ENCODE peak calls at places on chromosome 15, in ten cellular contexts. One of them, this sample, is unnamed.

GRCh38 chr15:81504170-81504905 is 130.3 kb upstream of the TMC3 start:
- DNase-seq in psoas muscle: no peak
- DNase-seq in CD4-positive, alpha-beta memory T cell: no peak
- DNase-seq in esophagus squamous epithelium: no peak
- DNase-seq in uterus: no peak
- DNase-seq in tibial nerve: no peak
- DNase-seq in GM23338: no peak
- DNase-seq in tibial artery: no peak
- DNase-seq in stomach: no peak
- DNase-seq in CD8-positive, alpha-beta memory T cell: no peak
- DNase-seq in this sample: no peak

GRCh38 chr15:39332846-39333245 is 248.0 kb upstream of the THBS1 start:
- DNase-seq in tibial nerve: no peak
- DNase-seq in stomach: no peak
- DNase-seq in GM23338: no peak
- DNase-seq in psoas muscle: no peak
- DNase-seq in uterus: no peak
- DNase-seq in tibial artery: no peak
- DNase-seq in CD8-positive, alpha-beta memory T cell: no peak
- DNase-seq in CD4-positive, alpha-beta memory T cell: no peak
- DNase-seq in esophagus squamous epithelium: no peak
- DNase-seq in this sample: no peak

GRCh38 chr15:84856731-84857417 is 27.6 kb upstream of the SLC28A1 start:
- DNase-seq in tibial artery: no peak
- DNase-seq in CD4-positive, alpha-beta memory T cell: no peak
- DNase-seq in GM23338: no peak
- DNase-seq in uterus: no peak
- DNase-seq in stomach: no peak
- DNase-seq in CD8-positive, alpha-beta memory T cell: no peak
- DNase-seq in psoas muscle: peak; percentile 77
- DNase-seq in tibial nerve: no peak
- DNase-seq in esophagus squamous epithelium: no peak
- DNase-seq in this sample: no peak

GRCh38 chr15:94844533-94845390 is 613.4 kb downstream of the MCTP2 start:
- DNase-seq in CD4-positive, alpha-beta memory T cell: no peak
- DNase-seq in esophagus squamous epithelium: no peak
- DNase-seq in GM23338: peak; percentile 70
- DNase-seq in tibial artery: peak; percentile 40
- DNase-seq in stomach: peak; percentile 82
- DNase-seq in tibial nerve: peak; percentile 41
- DNase-seq in CD8-positive, alpha-beta memory T cell: no peak
- DNase-seq in psoas muscle: peak; percentile 80
- DNase-seq in uterus: peak; percentile 68
- DNase-seq in this sample: peak; percentile 0

GRCh38 chr15:83602021-83602420 is 51.9 kb upstream of the ADAMTSL3 start:
- DNase-seq in psoas muscle: no peak
- DNase-seq in GM23338: no peak
- DNase-seq in uterus: no peak
- DNase-seq in CD8-positive, alpha-beta memory T cell: no peak
- DNase-seq in tibial nerve: no peak
- DNase-seq in esophagus squamous epithelium: no peak
- DNase-seq in CD4-positive, alpha-beta memory T cell: no peak
- DNase-seq in tibial artery: no peak
- DNase-seq in stomach: no peak
- DNase-seq in this sample: no peak

GRCh38 chr15:99446565-99447496 is 119.0 kb upstream of the MEF2A start:
- DNase-seq in tibial artery: no peak
- DNase-seq in uterus: no peak
- DNase-seq in stomach: peak; percentile 23
- DNase-seq in CD8-positive, alpha-beta memory T cell: no peak
- DNase-seq in CD4-positive, alpha-beta memory T cell: no peak
- DNase-seq in tibial nerve: no peak
- DNase-seq in GM23338: no peak
- DNase-seq in esophagus squamous epithelium: no peak
- DNase-seq in psoas muscle: no peak
- DNase-seq in this sample: no peak

GRCh38 chr15:53569756-53570480 is 189.5 kb downstream of the WDR72 start:
- DNase-seq in psoas muscle: no peak
- DNase-seq in uterus: no peak
- DNase-seq in GM23338: no peak
- DNase-seq in stomach: no peak
- DNase-seq in esophagus squamous epithelium: no peak
- DNase-seq in CD8-positive, alpha-beta memory T cell: no peak
- DNase-seq in tibial nerve: no peak
- DNase-seq in CD4-positive, alpha-beta memory T cell: no peak
- DNase-seq in tibial artery: no peak
- DNase-seq in this sample: no peak

GRCh38 chr15:65194826-65195541 is 9.8 kb upstream of the CLPX start:
- DNase-seq in esophagus squamous epithelium: no peak
- DNase-seq in uterus: peak; percentile 51
- DNase-seq in CD8-positive, alpha-beta memory T cell: no peak
- DNase-seq in stomach: no peak
- DNase-seq in tibial nerve: no peak
- DNase-seq in GM23338: peak; percentile 27
- DNase-seq in CD4-positive, alpha-beta memory T cell: no peak
- DNase-seq in psoas muscle: peak; percentile 62
- DNase-seq in tibial artery: peak; percentile 44
- DNase-seq in this sample: no peak

GRCh38 chr15:54101664-54102270 is 123.5 kb downstream of the UNC13C start:
- DNase-seq in CD4-positive, alpha-beta memory T cell: no peak
- DNase-seq in GM23338: no peak
- DNase-seq in uterus: no peak
- DNase-seq in tibial nerve: no peak
- DNase-seq in tibial artery: no peak
- DNase-seq in psoas muscle: no peak
- DNase-seq in CD8-positive, alpha-beta memory T cell: no peak
- DNase-seq in stomach: no peak
- DNase-seq in esophagus squamous epithelium: no peak
- DNase-seq in this sample: no peak

GRCh38 chr15:56052389-56053045 is 59.1 kb upstream of the NEDD4 start:
- DNase-seq in stomach: no peak
- DNase-seq in CD8-positive, alpha-beta memory T cell: peak; percentile 40
- DNase-seq in tibial artery: no peak
- DNase-seq in psoas muscle: no peak
- DNase-seq in esophagus squamous epithelium: no peak
- DNase-seq in tibial nerve: no peak
- DNase-seq in GM23338: peak; percentile 76
- DNase-seq in uterus: peak; percentile 31
- DNase-seq in CD4-positive, alpha-beta memory T cell: peak; percentile 44
- DNase-seq in this sample: peak; percentile 58

GRCh38 chr15:86624261-86625036 is 544.8 kb downstream of the AGBL1 start:
- DNase-seq in CD8-positive, alpha-beta memory T cell: peak; percentile 40
- DNase-seq in tibial nerve: no peak
- DNase-seq in GM23338: peak; percentile 86
- DNase-seq in tibial artery: peak; percentile 29
- DNase-seq in CD4-positive, alpha-beta memory T cell: peak; percentile 47
- DNase-seq in stomach: no peak
- DNase-seq in uterus: peak; percentile 15
- DNase-seq in esophagus squamous epithelium: peak; percentile 3
- DNase-seq in psoas muscle: peak; percentile 95
- DNase-seq in this sample: peak; percentile 32

GRCh38 chr15:69583627-69584026 is 131.0 kb downstream of the RPLP1 start:
- DNase-seq in CD8-positive, alpha-beta memory T cell: no peak
- DNase-seq in uterus: no peak
- DNase-seq in esophagus squamous epithelium: no peak
- DNase-seq in CD4-positive, alpha-beta memory T cell: no peak
- DNase-seq in stomach: no peak
- DNase-seq in psoas muscle: no peak
- DNase-seq in tibial nerve: no peak
- DNase-seq in tibial artery: no peak
- DNase-seq in GM23338: no peak
- DNase-seq in this sample: no peak
- H3K4me1 ChIP-seq in CD8-positive, alpha-beta memory T cell: no peaks in the 10 kb centered on the region
- H3K4me1 ChIP-seq in uterus: no peaks in the 10 kb centered on the region
- H3K4me1 ChIP-seq in esophagus squamous epithelium: no peaks in the 10 kb centered on the region
- H3K4me1 ChIP-seq in CD4-positive, alpha-beta memory T cell: no peaks in the 10 kb centered on the region
- H3K4me1 ChIP-seq in stomach: no peaks in the 10 kb centered on the region
- H3K4me1 ChIP-seq in psoas muscle: no peaks in the 10 kb centered on the region
- H3K4me1 ChIP-seq in tibial nerve: no peaks in the 10 kb centered on the region
- H3K4me1 ChIP-seq in tibial artery: peaks cover 9% of the 10 kb centered on the region
- H3K4me1 ChIP-seq in GM23338: no peaks in the 10 kb centered on the region
- H3K4me1 ChIP-seq in this sample: no peaks in the 10 kb centered on the region

GRCh38 chr15:67520976-67521769 is at the start of gene C15orf61:
- DNase-seq in tibial artery: peak; percentile 79
- DNase-seq in CD4-positive, alpha-beta memory T cell: peak; percentile 86
- DNase-seq in stomach: peak; percentile 91
- DNase-seq in psoas muscle: peak; percentile 92
- DNase-seq in uterus: peak; percentile 79
- DNase-seq in GM23338: peak; percentile 84
- DNase-seq in CD8-positive, alpha-beta memory T cell: peak; percentile 87
- DNase-seq in esophagus squamous epithelium: peak; percentile 13
- DNase-seq in tibial nerve: peak; percentile 65
- DNase-seq in this sample: peak; percentile 84

GRCh38 chr15:67521770-67522568 is 1.0 kb downstream of the C15orf61 start:
- DNase-seq in CD8-positive, alpha-beta memory T cell: no peak
- DNase-seq in GM23338: no peak
- DNase-seq in stomach: no peak
- DNase-seq in esophagus squamous epithelium: no peak
- DNase-seq in tibial artery: no peak
- DNase-seq in CD4-positive, alpha-beta memory T cell: no peak
- DNase-seq in psoas muscle: no peak
- DNase-seq in uterus: no peak
- DNase-seq in tibial nerve: no peak
- DNase-seq in this sample: peak; percentile 15

GRCh38 chr15:67520276-67520975 is 505 bp upstream of the C15orf61 start:
- DNase-seq in GM23338: peak; percentile 27
- DNase-seq in CD4-positive, alpha-beta memory T cell: no peak
- DNase-seq in stomach: no peak
- DNase-seq in esophagus squamous epithelium: no peak
- DNase-seq in CD8-positive, alpha-beta memory T cell: no peak
- DNase-seq in tibial artery: peak; percentile 38
- DNase-seq in uterus: no peak
- DNase-seq in psoas muscle: no peak
- DNase-seq in tibial nerve: no peak
- DNase-seq in this sample: no peak

GRCh38 chr15:67524235-67524634 is 3.3 kb downstream of the C15orf61 start:
- DNase-seq in stomach: no peak
- DNase-seq in tibial artery: no peak
- DNase-seq in tibial nerve: no peak
- DNase-seq in GM23338: no peak
- DNase-seq in psoas muscle: no peak
- DNase-seq in uterus: no peak
- DNase-seq in CD4-positive, alpha-beta memory T cell: no peak
- DNase-seq in esophagus squamous epithelium: no peak
- DNase-seq in CD8-positive, alpha-beta memory T cell: no peak
- DNase-seq in this sample: no peak

GRCh38 chr15:67523337-67523736 is 2.4 kb downstream of the C15orf61 start:
- DNase-seq in tibial artery: no peak
- DNase-seq in GM23338: peak; percentile 44
- DNase-seq in uterus: no peak
- DNase-seq in psoas muscle: no peak
- DNase-seq in CD8-positive, alpha-beta memory T cell: no peak
- DNase-seq in stomach: no peak
- DNase-seq in esophagus squamous epithelium: no peak
- DNase-seq in CD4-positive, alpha-beta memory T cell: no peak
- DNase-seq in tibial nerve: no peak
- DNase-seq in this sample: no peak
- H3K4me3 ChIP-seq in tibial artery: no peak overlapping the region
- H3K4me3 ChIP-seq in GM23338: no peak overlapping the region
- H3K4me3 ChIP-seq in uterus: no peak overlapping the region
- H3K4me3 ChIP-seq in psoas muscle: peak overlapping the region; percentile 93
- H3K4me3 ChIP-seq in CD8-positive, alpha-beta memory T cell: no peak overlapping the region
- H3K4me3 ChIP-seq in stomach: peak overlapping the region; percentile 84
- H3K4me3 ChIP-seq in esophagus squamous epithelium: peak overlapping the region; percentile 88
- H3K4me3 ChIP-seq in CD4-positive, alpha-beta memory T cell: no peak overlapping the region
- H3K4me3 ChIP-seq in tibial nerve: no peak overlapping the region
- H3K4me3 ChIP-seq in this sample: peak overlapping the region; percentile 93

GRCh38 chr15:42286445-42287029 is 13.3 kb upstream of the TMEM87A start:
- DNase-seq in CD4-positive, alpha-beta memory T cell: no peak
- DNase-seq in stomach: no peak
- DNase-seq in esophagus squamous epithelium: no peak
- DNase-seq in tibial nerve: no peak
- DNase-seq in CD8-positive, alpha-beta memory T cell: no peak
- DNase-seq in psoas muscle: no peak
- DNase-seq in tibial artery: no peak
- DNase-seq in uterus: no peak
- DNase-seq in GM23338: no peak
- DNase-seq in this sample: no peak
- H3K27ac ChIP-seq in CD4-positive, alpha-beta memory T cell: no peak overlapping the region
- H3K27ac ChIP-seq in stomach: no peak overlapping the region
- H3K27ac ChIP-seq in esophagus squamous epithelium: no peak overlapping the region
- H3K27ac ChIP-seq in tibial nerve: no peak overlapping the region
- H3K27ac ChIP-seq in CD8-positive, alpha-beta memory T cell: no peak overlapping the region
- H3K27ac ChIP-seq in psoas muscle: no peak overlapping the region
- H3K27ac ChIP-seq in tibial artery: no peak overlapping the region
- H3K27ac ChIP-seq in uterus: no peak overlapping the region
- H3K27ac ChIP-seq in GM23338: no peak overlapping the region
- H3K27ac ChIP-seq in this sample: no peak overlapping the region

GRCh38 chr15:48144889-48145288 is 24.1 kb downstream of the SLC24A5 start:
- DNase-seq in tibial nerve: no peak
- DNase-seq in stomach: no peak
- DNase-seq in uterus: no peak
- DNase-seq in CD8-positive, alpha-beta memory T cell: no peak
- DNase-seq in CD4-positive, alpha-beta memory T cell: no peak
- DNase-seq in psoas muscle: no peak
- DNase-seq in esophagus squamous epithelium: no peak
- DNase-seq in tibial artery: no peak
- DNase-seq in GM23338: no peak
- DNase-seq in this sample: no peak

GRCh38 chr15:48149858-48150257 is 28.2 kb downstream of the MYEF2 start:
- DNase-seq in uterus: no peak
- DNase-seq in tibial nerve: no peak
- DNase-seq in psoas muscle: no peak
- DNase-seq in CD4-positive, alpha-beta memory T cell: no peak
- DNase-seq in stomach: no peak
- DNase-seq in esophagus squamous epithelium: no peak
- DNase-seq in tibial artery: no peak
- DNase-seq in CD8-positive, alpha-beta memory T cell: no peak
- DNase-seq in GM23338: peak; percentile 31
- DNase-seq in this sample: no peak

GRCh38 chr15:48143856-48144255 is 23.1 kb downstream of the SLC24A5 start:
- DNase-seq in tibial artery: no peak
- DNase-seq in CD4-positive, alpha-beta memory T cell: no peak
- DNase-seq in esophagus squamous epithelium: no peak
- DNase-seq in psoas muscle: no peak
- DNase-seq in GM23338: no peak
- DNase-seq in uterus: no peak
- DNase-seq in tibial nerve: no peak
- DNase-seq in stomach: no peak
- DNase-seq in CD8-positive, alpha-beta memory T cell: no peak
- DNase-seq in this sample: no peak

GRCh38 chr15:48145923-48146322 is 25.1 kb downstream of the SLC24A5 start:
- DNase-seq in CD4-positive, alpha-beta memory T cell: no peak
- DNase-seq in tibial nerve: no peak
- DNase-seq in tibial artery: no peak
- DNase-seq in CD8-positive, alpha-beta memory T cell: no peak
- DNase-seq in psoas muscle: no peak
- DNase-seq in GM23338: no peak
- DNase-seq in esophagus squamous epithelium: no peak
- DNase-seq in stomach: no peak
- DNase-seq in uterus: no peak
- DNase-seq in this sample: no peak

DNA sequence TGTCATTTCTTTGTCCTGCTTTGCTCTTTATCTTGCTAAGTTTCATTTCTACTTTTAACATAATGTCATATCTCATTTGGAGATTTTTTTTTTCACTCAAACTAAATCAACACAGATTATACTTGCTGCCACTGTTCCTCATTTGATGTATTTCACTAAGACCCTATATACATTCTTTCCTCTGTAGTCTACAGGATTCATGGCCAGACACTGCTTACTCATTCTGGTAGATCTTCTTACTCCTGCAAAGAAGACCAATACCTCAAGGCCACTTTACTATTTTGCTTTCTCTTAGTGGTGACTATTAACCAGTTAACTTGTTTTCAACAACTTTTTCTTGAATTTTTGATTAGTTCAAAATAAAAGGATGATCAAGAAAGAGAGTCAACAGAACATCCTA is 26.6 kb downstream of the SLC24A5 start:
- DNase-seq in uterus: no peak
- DNase-seq in psoas muscle: no peak
- DNase-seq in CD4-positive, alpha-beta memory T cell: no peak
- DNase-seq in esophagus squamous epithelium: no peak
- DNase-seq in tibial artery: no peak
- DNase-seq in CD8-positive, alpha-beta memory T cell: no peak
- DNase-seq in GM23338: no peak
- DNase-seq in stomach: no peak
- DNase-seq in tibial nerve: no peak
- DNase-seq in this sample: no peak
- H3K4me1 ChIP-seq in uterus: no peaks in the 10 kb centered on the region
- H3K4me1 ChIP-seq in psoas muscle: peaks cover 18% of the 10 kb centered on the region
- H3K4me1 ChIP-seq in CD4-positive, alpha-beta memory T cell: no peaks in the 10 kb centered on the region
- H3K4me1 ChIP-seq in esophagus squamous epithelium: no peaks in the 10 kb centered on the region
- H3K4me1 ChIP-seq in tibial artery: no peaks in the 10 kb centered on the region
- H3K4me1 ChIP-seq in CD8-positive, alpha-beta memory T cell: no peaks in the 10 kb centered on the region
- H3K4me1 ChIP-seq in GM23338: peaks cover 16% of the 10 kb centered on the region
- H3K4me1 ChIP-seq in stomach: no peaks in the 10 kb centered on the region
- H3K4me1 ChIP-seq in tibial nerve: no peaks in the 10 kb centered on the region
- H3K4me1 ChIP-seq in this sample: no peaks in the 10 kb centered on the region

This sample was measured in CD4-positive, CD25-positive, alpha-beta regulatory T cell.